ENCODE peak calls at places on chromosome 7, in four cellular contexts. X, H, R and V are unnamed samples.

GRCh38 chr7:506391-506831 is 13.2 kb downstream of the PDGFA start:
- DNase-seq in H (no peak), R (no peak), X (no peak), V (no peak)

GRCh38 chr7:93178213-93178612 is 30.0 kb upstream of the SAMD9L start:
- DNase-seq in X (no peak), R (no peak), H (no peak), V (no peak)

GRCh38 chr7:2617710-2617975 is 14.1 kb upstream of the TTYH3 start:
- DNase-seq in R (no peak), X (no peak), H (no peak), V (no peak)

GRCh38 chr7:28686418-28686800 is 271.7 kb downstream of the TRIL start:
- DNase-seq in R (peak), X (no peak), H (no peak), V (no peak)

GRCh38 chr7:99618726-99619125 is 2.0 kb downstream of the ZSCAN25 start:
- DNase-seq in X (no peak), H (no peak), R (no peak), V (no peak)

GRCh38 chr7:90900640-90901353 is 304.7 kb downstream of the CDK14 start:
- DNase-seq in R (no peak), X (no peak), H (no peak), V (no peak)

GRCh38 chr7:119197872-119198527 is 973.5 kb downstream of the ANKRD7 start:
- DNase-seq in H (no peak), X (peak), R (no peak), V (peak)

GRCh38 chr7:144853542-144853941 is 17.7 kb upstream of the TPK1 start:
- DNase-seq in R (no peak), X (no peak), H (no peak), V (no peak)

GRCh38 chr7:42972703-42973500 is 40.7 kb downstream of the MRPL32 start:
- DNase-seq in R (peak), X (no peak), H (no peak), V (no peak)

GRCh38 chr7:101754432-101755159 is 62.8 kb upstream of the CUX1 start:
- DNase-seq in R (no peak), X (no peak), H (no peak), V (no peak)

GRCh38 chr7:55192718-55193117 is 172.4 kb upstream of the LANCL2 start:
- DNase-seq in X (no peak), H (no peak), R (no peak), V (no peak)

GRCh38 chr7:129786179-129786514 is 166.6 kb downstream of the UBE2H start:
- DNase-seq in X (no peak), H (no peak), R (no peak), V (no peak)

GRCh38 chr7:128167316-128167691 is 73.8 kb upstream of the LEP start:
- DNase-seq in H (no peak), R (peak), X (no peak), V (no peak)

GRCh38 chr7:103387267-103387666 is 39.8 kb downstream of the PSMC2 start:
- DNase-seq in R (no peak), X (no peak), H (no peak), V (no peak)

GRCh38 chr7:5211730-5212482 is 21.9 kb downstream of the WIPI2 start:
- DNase-seq in H (no peak), X (no peak), R (no peak), V (no peak)

GRCh38 chr7:120445276-120445675 is 172.3 kb downstream of the KCND2 start:
- DNase-seq in R (no peak), H (no peak), X (no peak), V (no peak)

GRCh38 chr7:47142867-47143175 is 439.1 kb downstream of the TNS3 start:
- DNase-seq in H (no peak), X (no peak), R (no peak), V (no peak)

GRCh38 chr7:11730725-11731124 is 101.3 kb downstream of the THSD7A start:
- DNase-seq in X (no peak), H (no peak), R (no peak), V (no peak)

GRCh38 chr7:116610210-116610609 is 61.8 kb upstream of the MET start:
- DNase-seq in R (no peak), H (no peak), X (no peak), V (no peak)

GRCh38 chr7:17633099-17633498 is 307.2 kb downstream of the SNX13 start:
- DNase-seq in X (no peak), R (no peak), H (no peak), V (no peak)

GRCh38 chr7:93147358-93147757 is 827 bp downstream of the SAMD9L start:
- DNase-seq in H (no peak), X (peak), R (peak), V (peak)

GRCh38 chr7:32921896-32922295 is 30.3 kb upstream of the KBTBD2 start:
- DNase-seq in R (no peak), X (no peak), H (no peak), V (no peak)

GRCh38 chr7:81869670-81870069 is 99.8 kb upstream of the HGF start:
- DNase-seq in R (no peak), X (no peak), H (no peak), V (no peak)

GRCh38 chr7:124954766-124955165 is 25.1 kb upstream of the POT1 start:
- DNase-seq in H (no peak), X (no peak), R (no peak), V (no peak)

GRCh38 chr7:24741691-24742639 is 15.3 kb downstream of the GSDME start:
- DNase-seq in X (no peak), R (peak), H (peak), V (no peak)

GRCh38 chr7:17140421-17140820 is 158.0 kb upstream of the AHR start:
- DNase-seq in X (no peak), R (no peak), H (no peak), V (no peak)

GRCh38 chr7:130290745-130291144 is 2.2 kb upstream of the CPA4 start:
- DNase-seq in X (no peak), H (no peak), R (no peak), V (no peak)

GRCh38 chr7:98541101-98541500 is 76.0 kb upstream of the NPTX2 start:
- DNase-seq in H (no peak), R (no peak), X (no peak), V (no peak)

GRCh38 chr7:143003393-143004051 is 23.4 kb downstream of the OR9A2 start:
- DNase-seq in R (no peak), X (peak), H (no peak), V (peak)

GRCh38 chr7:17402628-17403278 is 104.3 kb downstream of the AHR start:
- DNase-seq in R (no peak), H (no peak), X (peak), V (no peak)

GRCh38 chr7:105769951-105770628 is 106.3 kb downstream of the ATXN7L1 start:
- DNase-seq in R (no peak), X (no peak), H (no peak), V (no peak)

GRCh38 chr7:143250822-143251221 is 12.4 kb upstream of the GSTK1 start:
- DNase-seq in H (no peak), R (no peak), X (no peak), V (no peak)

GRCh38 chr7:135147899-135148721 is at the start of gene TMEM140:
- DNase-seq in X (peak), R (no peak), H (no peak), V (no peak)

GRCh38 chr7:157419030-157419293 is 82.2 kb downstream of the DNAJB6 start:
- DNase-seq in X (no peak), R (no peak), H (no peak), V (no peak)

GRCh38 chr7:44564606-44565005 is 9.1 kb downstream of the DDX56 start:
- DNase-seq in X (no peak), H (no peak), R (peak), V (no peak)

GRCh38 chr7:44561481-44561880 is 12.2 kb downstream of the DDX56 start:
- DNase-seq in X (no peak), H (no peak), R (no peak), V (no peak)

GRCh38 chr7:44561962-44562621 is 11.6 kb downstream of the DDX56 start:
- DNase-seq in H (no peak), X (no peak), R (no peak), V (no peak)

GRCh38 chr7:44565097-44565794 is 8.5 kb downstream of the DDX56 start:
- DNase-seq in X (no peak), R (peak), H (no peak), V (peak)

GRCh38 chr7:44563171-44563679 is 10.5 kb downstream of the DDX56 start:
- DNase-seq in H (no peak), X (no peak), R (peak), V (no peak)
- TF ChIP-seq POLR2A in H (no peak), X (peak), R (no peak), V (no peak)

GRCh38 chr7:22611758-22612079 is 111.7 kb upstream of the STEAP1B start:
- DNase-seq in H (no peak), R (no peak), X (no peak), V (no peak)
- TF ChIP-seq POLR2A in H (no peak), R (no peak), X (no peak), V (no peak)

GRCh38 chr7:74001150-74001494 is 26.9 kb upstream of the ELN start:
- DNase-seq in R (no peak), X (no peak), H (no peak), V (no peak)
- TF ChIP-seq POLR2A in R (no peak), X (no peak), H (no peak), V (no peak)

DNA sequence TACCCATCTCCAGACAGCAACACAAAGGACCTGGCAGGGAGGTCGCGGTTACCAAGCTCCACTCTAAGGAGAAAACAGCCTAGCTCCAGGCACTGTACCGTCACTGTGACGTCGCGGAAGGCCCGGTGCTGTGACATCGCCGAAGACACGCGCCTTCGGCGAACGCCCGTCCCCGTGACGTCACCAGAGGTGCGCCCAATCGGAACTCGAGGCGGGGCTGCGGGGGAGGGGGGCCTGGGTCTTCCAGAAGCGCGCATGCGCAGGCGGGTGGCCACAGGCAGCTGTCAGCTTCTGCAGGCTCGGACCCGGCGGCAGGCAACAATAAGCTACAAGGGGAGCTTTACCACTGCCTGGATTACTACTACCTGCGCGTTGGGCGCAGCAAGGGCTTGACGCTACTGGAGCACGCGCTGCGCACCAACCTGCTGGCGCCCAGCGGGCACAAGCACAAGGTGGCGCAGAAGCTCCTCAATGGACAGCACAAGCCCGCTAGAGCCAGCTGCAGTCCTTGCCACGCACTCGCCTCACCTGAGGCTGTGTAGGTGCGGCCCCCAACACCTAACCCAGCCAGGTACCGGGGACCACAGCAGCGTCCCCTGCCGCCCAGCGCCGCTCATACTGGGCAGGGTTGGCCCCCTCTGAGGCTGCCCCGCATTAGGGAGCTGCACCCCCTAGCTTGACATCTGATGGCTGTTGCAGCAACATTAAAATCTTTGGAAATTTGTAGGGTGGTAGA is 208.4 kb downstream of the TPST1 start:
- DNase-seq in X (no peak), H (peak), R (peak), V (peak)
- TF ChIP-seq POLR2A in X (peak), H (no peak), R (peak), V (no peak)

GRCh38 chr7:78539825-78540224 is 741.3 kb downstream of the PHTF2 start:
- DNase-seq in R (no peak), H (no peak), X (no peak), V (no peak)

GRCh38 chr7:78542551-78542950 is 744.0 kb downstream of the PHTF2 start:
- DNase-seq in H (no peak), R (no peak), X (no peak), V (no peak)

GRCh38 chr7:78542981-78543380 is 744.4 kb downstream of the PHTF2 start:
- DNase-seq in R (no peak), X (no peak), H (no peak), V (no peak)

GRCh38 chr7:78543976-78544375 is 745.4 kb downstream of the PHTF2 start:
- DNase-seq in R (no peak), H (no peak), X (no peak), V (no peak)
- TF ChIP-seq POLR2A in R (no peak), H (no peak), X (no peak), V (no peak)

DNA sequence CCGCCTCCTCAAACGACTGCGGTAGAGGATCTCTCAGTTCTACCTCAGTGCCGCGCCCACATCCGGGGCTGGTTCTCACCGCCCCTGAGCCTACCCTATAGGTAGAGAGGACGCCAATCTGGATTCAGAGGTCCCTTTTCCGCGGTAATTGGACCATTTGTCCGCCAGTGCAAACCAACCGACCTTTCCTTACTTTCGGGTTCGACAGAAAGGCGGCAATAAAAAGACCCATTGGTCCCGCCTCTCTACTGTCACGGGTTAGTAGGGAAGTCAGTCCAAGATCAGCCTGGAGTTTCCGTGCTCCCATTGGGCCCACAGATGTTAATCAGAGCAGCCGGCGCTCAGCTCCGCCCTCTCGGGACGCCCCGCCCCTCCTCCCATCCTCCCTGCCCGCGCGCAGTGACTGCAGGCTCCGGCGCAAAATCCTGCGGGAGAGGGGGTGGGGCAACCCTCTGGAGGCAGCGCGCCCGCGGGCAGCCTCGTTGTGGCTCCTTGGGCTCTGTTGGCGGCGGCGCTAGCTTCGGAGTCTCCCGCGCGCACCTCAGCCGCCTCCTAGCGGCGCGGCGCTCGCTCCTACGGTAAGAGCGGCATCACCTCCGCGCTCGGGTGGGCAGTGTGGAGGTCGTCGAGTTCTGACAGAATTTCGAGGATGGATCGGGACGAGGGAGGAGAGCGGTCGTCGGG is at the start of the genes PHTF2 and TMEM60:
- DNase-seq in X (peak), H (peak), R (peak), V (peak)
- TF ChIP-seq POLR2A in X (peak), H (peak), R (peak), V (peak)